ENCODE peak calls at places on chromosomes 6 and 20, in five cellular contexts. One of them, this sample, is unnamed.

GRCh38 chr20:23655551-23656211 is 17.9 kb upstream of the CST3 start:
- DNase-seq in hepatocyte: no peak
- DNase-seq in adrenal gland: peak
- DNase-seq in mucosa of descending colon: no peak
- DNase-seq in Peyer's patch: peak
- DNase-seq in this sample: no peak

GRCh38 chr20:16569218-16570153 is 3.8 kb downstream of the KIF16B start:
- DNase-seq in mucosa of descending colon: peak
- DNase-seq in Peyer's patch: no peak
- DNase-seq in adrenal gland: no peak
- DNase-seq in hepatocyte: no peak
- DNase-seq in this sample: no peak

GRCh38 chr6:35495258-35496035 is 1.4 kb downstream of the TEAD3 start:
- DNase-seq in Peyer's patch: no peak
- DNase-seq in mucosa of descending colon: no peak
- DNase-seq in hepatocyte: no peak
- DNase-seq in adrenal gland: no peak
- DNase-seq in this sample: no peak

GRCh38 chr6:166775180-166775922 is 148.3 kb upstream of the RPS6KA2 start:
- DNase-seq in Peyer's patch: peak
- DNase-seq in adrenal gland: peak
- DNase-seq in mucosa of descending colon: peak
- DNase-seq in hepatocyte: peak
- DNase-seq in this sample: peak

GRCh38 chr20:53737404-53738038 is 143.9 kb upstream of the ZNF217 start:
- DNase-seq in hepatocyte: no peak
- DNase-seq in mucosa of descending colon: no peak
- DNase-seq in Peyer's patch: no peak
- DNase-seq in adrenal gland: no peak
- DNase-seq in this sample: peak

GRCh38 chr6:29625337-29625930 is 7.5 kb downstream of the GABBR1 start:
- DNase-seq in mucosa of descending colon: no peak
- DNase-seq in Peyer's patch: no peak
- DNase-seq in hepatocyte: no peak
- DNase-seq in adrenal gland: no peak
- DNase-seq in this sample: no peak

GRCh38 chr6:92770540-92770939 is 648.8 kb downstream of the EPHA7 start:
- DNase-seq in mucosa of descending colon: no peak
- DNase-seq in Peyer's patch: no peak
- DNase-seq in hepatocyte: no peak
- DNase-seq in adrenal gland: no peak
- DNase-seq in this sample: no peak

GRCh38 chr6:155040946-155041345 is 45.8 kb downstream of the TIAM2 start:
- DNase-seq in hepatocyte: no peak
- DNase-seq in mucosa of descending colon: no peak
- DNase-seq in Peyer's patch: no peak
- DNase-seq in adrenal gland: no peak
- DNase-seq in this sample: no peak

GRCh38 chr20:61733216-61733615 is 332.5 kb downstream of the TAF4 start:
- DNase-seq in hepatocyte: no peak
- DNase-seq in mucosa of descending colon: no peak
- DNase-seq in adrenal gland: no peak
- DNase-seq in Peyer's patch: no peak
- DNase-seq in this sample: no peak

GRCh38 chr6:26270121-26270861 is 94.7 kb upstream of the BTN3A2 start:
- DNase-seq in mucosa of descending colon: no peak
- DNase-seq in Peyer's patch: no peak
- DNase-seq in hepatocyte: no peak
- DNase-seq in adrenal gland: no peak
- DNase-seq in this sample: peak
- TF ChIP-seq CTCF in mucosa of descending colon: no peak
- TF ChIP-seq CTCF in Peyer's patch: no peak
- TF ChIP-seq CTCF in hepatocyte: no peak
- TF ChIP-seq CTCF in adrenal gland: no peak
- TF ChIP-seq CTCF in this sample: no peak

GRCh38 chr20:41204304-41205265 is 67.2 kb downstream of the PLCG1 start:
- DNase-seq in hepatocyte: no peak
- DNase-seq in Peyer's patch: no peak
- DNase-seq in mucosa of descending colon: no peak
- DNase-seq in adrenal gland: no peak
- DNase-seq in this sample: no peak
- TF ChIP-seq CTCF in hepatocyte: no peak
- TF ChIP-seq CTCF in Peyer's patch: no peak
- TF ChIP-seq CTCF in mucosa of descending colon: no peak
- TF ChIP-seq CTCF in adrenal gland: no peak
- TF ChIP-seq CTCF in this sample: no peak

DNA sequence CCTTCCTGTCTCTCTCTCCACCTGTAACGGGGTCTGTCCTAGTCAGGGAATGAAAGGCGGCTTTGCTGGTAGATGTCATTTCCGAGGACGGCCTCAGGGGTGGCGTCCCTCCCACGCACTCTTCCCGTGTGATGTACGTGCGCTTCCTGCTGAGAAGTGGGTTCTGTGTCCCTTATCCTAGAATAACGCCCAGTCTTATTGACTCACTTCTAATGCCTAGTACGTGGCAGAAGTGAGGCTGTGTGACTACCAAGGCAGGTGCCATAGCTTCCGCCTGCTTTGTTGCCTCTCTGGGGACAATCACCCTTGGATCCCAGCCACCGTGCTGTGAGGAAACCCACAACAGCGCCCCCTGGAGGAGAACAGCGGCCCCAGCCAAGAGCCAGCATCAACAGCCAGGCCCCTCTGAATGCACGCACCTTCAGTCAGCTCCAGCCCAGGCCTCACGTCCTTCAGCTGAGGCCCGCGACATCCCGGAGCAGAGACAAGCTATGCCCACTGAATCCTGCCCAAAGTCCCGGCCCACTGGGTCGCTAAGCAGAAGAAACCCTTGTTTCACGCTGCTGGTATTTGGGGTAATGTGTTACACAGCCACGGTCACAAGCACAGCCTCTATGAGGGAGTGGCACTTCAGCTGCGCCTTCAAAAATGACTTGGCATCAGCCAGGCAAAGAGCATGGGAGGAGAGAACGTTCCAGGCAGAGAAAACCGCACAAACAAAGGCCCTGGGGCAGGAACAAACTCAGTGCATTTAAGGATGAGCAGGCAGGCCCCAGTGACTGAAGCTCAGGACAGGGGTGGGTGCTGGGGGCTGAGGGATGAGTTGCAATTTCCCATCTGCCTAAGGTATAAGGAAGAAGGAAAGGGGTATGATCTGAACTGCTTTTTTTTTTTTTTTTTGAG is 224.2 kb downstream of the NFATC2 start:
- DNase-seq in Peyer's patch: peak
- DNase-seq in mucosa of descending colon: peak
- DNase-seq in adrenal gland: peak
- DNase-seq in hepatocyte: peak
- DNase-seq in this sample: peak
- TF ChIP-seq CTCF in Peyer's patch: peak
- TF ChIP-seq CTCF in mucosa of descending colon: peak
- TF ChIP-seq CTCF in adrenal gland: peak
- TF ChIP-seq CTCF in hepatocyte: peak
- TF ChIP-seq CTCF in this sample: peak

GRCh38 chr6:3157151-3157933 is at the start of gene TUBB2A:
- DNase-seq in adrenal gland: peak
- DNase-seq in Peyer's patch: peak
- DNase-seq in mucosa of descending colon: peak
- DNase-seq in hepatocyte: peak
- DNase-seq in this sample: peak
- TF ChIP-seq CTCF in adrenal gland: peak
- TF ChIP-seq CTCF in Peyer's patch: peak
- TF ChIP-seq CTCF in mucosa of descending colon: peak
- TF ChIP-seq CTCF in hepatocyte: peak
- TF ChIP-seq CTCF in this sample: peak

DNA sequence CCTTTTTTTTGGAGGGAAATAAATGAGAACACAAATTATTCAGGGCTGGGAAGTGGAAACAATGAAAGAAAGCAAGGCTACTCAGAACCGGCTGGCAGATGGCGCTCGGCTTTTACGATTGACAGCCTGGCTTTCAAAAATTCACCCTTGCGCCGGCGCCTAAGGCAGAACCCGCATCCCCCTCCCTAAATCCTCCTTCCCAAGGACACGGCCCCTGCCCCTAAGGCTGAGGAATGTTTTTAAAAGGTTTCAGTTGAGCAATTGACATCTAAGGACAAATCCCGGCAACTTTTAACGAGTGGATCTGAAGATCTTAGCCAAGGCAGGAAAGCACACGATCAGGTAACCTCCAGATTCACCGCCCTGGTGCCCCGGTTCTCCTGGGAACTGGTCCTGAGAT is 16.3 kb downstream of the GNAS start:
- DNase-seq in hepatocyte: peak
- DNase-seq in Peyer's patch: no peak
- DNase-seq in adrenal gland: no peak
- DNase-seq in mucosa of descending colon: no peak
- DNase-seq in this sample: no peak
- TF ChIP-seq CTCF in hepatocyte: peak
- TF ChIP-seq CTCF in Peyer's patch: no peak
- TF ChIP-seq CTCF in adrenal gland: peak
- TF ChIP-seq CTCF in mucosa of descending colon: no peak
- TF ChIP-seq CTCF in this sample: no peak

GRCh38 chr6:15643542-15643941 is 19.3 kb downstream of the DTNBP1 start:
- DNase-seq in Peyer's patch: no peak
- DNase-seq in adrenal gland: no peak
- DNase-seq in mucosa of descending colon: no peak
- DNase-seq in hepatocyte: no peak
- DNase-seq in this sample: no peak

GRCh38 chr6:15644904-15645303 is 17.9 kb downstream of the DTNBP1 start:
- DNase-seq in adrenal gland: no peak
- DNase-seq in Peyer's patch: no peak
- DNase-seq in mucosa of descending colon: no peak
- DNase-seq in hepatocyte: no peak
- DNase-seq in this sample: no peak

GRCh38 chr6:15638373-15638772 is 24.5 kb downstream of the DTNBP1 start:
- DNase-seq in adrenal gland: no peak
- DNase-seq in Peyer's patch: no peak
- DNase-seq in mucosa of descending colon: no peak
- DNase-seq in hepatocyte: no peak
- DNase-seq in this sample: no peak

DNA sequence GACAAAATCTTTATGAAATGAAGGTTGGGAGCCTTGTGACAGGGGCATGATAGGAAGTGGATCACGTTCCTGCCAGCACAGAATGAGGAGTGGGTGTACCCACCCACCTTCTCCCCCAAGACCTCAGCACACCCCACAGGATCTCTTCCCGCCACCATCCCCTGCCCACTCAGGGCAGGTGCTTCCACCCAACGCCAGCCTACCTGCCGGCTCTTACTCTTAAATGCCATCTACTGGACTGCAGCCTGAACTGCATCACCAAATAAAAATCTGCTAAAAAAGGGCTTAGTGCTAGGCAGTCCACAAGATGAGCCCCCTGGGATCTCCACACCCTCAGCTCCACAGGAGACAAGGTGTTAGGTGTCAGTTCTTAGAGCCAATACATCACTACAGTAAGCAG is 20.6 kb downstream of the DTNBP1 start:
- DNase-seq in mucosa of descending colon: no peak
- DNase-seq in Peyer's patch: no peak
- DNase-seq in adrenal gland: no peak
- DNase-seq in hepatocyte: no peak
- DNase-seq in this sample: no peak
- TF ChIP-seq CTCF in mucosa of descending colon: no peak
- TF ChIP-seq CTCF in Peyer's patch: peak
- TF ChIP-seq CTCF in adrenal gland: no peak
- TF ChIP-seq CTCF in hepatocyte: no peak
- TF ChIP-seq CTCF in this sample: peak

This sample was measured in Calu3.